ENCODE peak calls at places on chromosomes 3 and 15, in nine cellular contexts. E is posterior cingulate gyrus; J is stimulated activated naive CD8-positive, alpha-beta T cell treated with anti-CD3 and anti-CD28 coated beads, Interleukin-15, Interleukin-2, amounts not matched to agents 100 U/mL and 50 U/mL, for 24 hours; Y is Right ventricle myocardium superior; K is CD8-positive, alpha-beta T cell; Q is activated CD4-positive, alpha-beta T cell treated with anti-CD3 and anti-CD28 coated beads for 48 hours; H is MCF 10A; N is Right ventricle myocardium inferior; U is activated naive CD4-positive, alpha-beta T cell. B is an unnamed sample.

GRCh38 chr3:162641869-162642350 is 1145.3 kb downstream of the OTOL1 start:
- DNase-seq in H (no peak), U (no peak), Q (no peak), N (no peak), J (no peak), K (no peak), E (no peak), Y (no peak), B (no peak)

GRCh38 chr3:14766428-14767244 is 52.1 kb upstream of the FGD5 start:
- DNase-seq in E (no peak), Y (peak; percentile 29), Q (no peak), K (no peak), J (no peak), N (no peak), H (no peak), U (no peak), B (no peak)

GRCh38 chr3:151085889-151086483 is 522 bp downstream of the MED12L start:
- DNase-seq in U (no peak), K (no peak), E (no peak), H (no peak), J (peak; percentile 28), Q (peak; percentile 18), Y (peak; percentile 43), N (no peak), B (no peak)

GRCh38 chr3:25820372-25820771 is 30.5 kb downstream of the OXSM start:
- DNase-seq in Q (no peak), H (peak; percentile 78), K (no peak), J (no peak), E (no peak), Y (no peak), U (no peak), N (no peak), B (no peak)

GRCh38 chr3:169218314-169218983 is 445.1 kb downstream of the MECOM start:
- DNase-seq in N (no peak), H (peak; percentile 58), E (no peak), Y (peak; percentile 43), U (no peak), J (no peak), Q (no peak), K (no peak), B (no peak)

GRCh38 chr15:96463376-96463775 is 132.9 kb downstream of the NR2F2 start:
- DNase-seq in N (no peak), J (no peak), Q (no peak), K (no peak), H (no peak), Y (no peak), E (no peak), U (no peak), B (no peak)

GRCh38 chr3:48747703-48748102 is 30.7 kb upstream of the IP6K2 start:
- DNase-seq in J (no peak), Y (peak; percentile 60), Q (no peak), K (no peak), E (no peak), N (no peak), H (no peak), U (no peak), B (no peak)

GRCh38 chr15:90889313-90889730 is 5.0 kb downstream of the FES start:
- DNase-seq in J (no peak), U (no peak), N (no peak), K (no peak), H (no peak), Q (no peak), Y (no peak), E (no peak), B (no peak)

GRCh38 chr15:28017423-28017924 is 81.6 kb downstream of the OCA2 start:
- DNase-seq in N (no peak), J (no peak), Q (no peak), E (peak; percentile 56), K (no peak), H (no peak), Y (no peak), U (no peak), B (no peak)

GRCh38 chr3:44240061-44240460 is 1.6 kb upstream of the TOPAZ1 start:
- DNase-seq in N (no peak), Q (no peak), H (no peak), K (no peak), U (no peak), J (no peak), Y (no peak), E (no peak), B (no peak)

GRCh38 chr3:196968233-196969000 is at the start of gene PIGZ:
- DNase-seq in U (no peak), J (peak; percentile 59), E (no peak), Q (peak; percentile 50), Y (peak; percentile 69), N (no peak), H (peak; percentile 45), K (no peak), B (no peak)

GRCh38 chr3:73669268-73669667 is 44.5 kb upstream of the PDZRN3 start:
- DNase-seq in Q (no peak), N (no peak), U (no peak), H (no peak), K (no peak), J (no peak), Y (no peak), E (no peak), B (no peak)

GRCh38 chr3:89360155-89360554 is 252.7 kb downstream of the EPHA3 start:
- DNase-seq in H (peak; percentile 32), E (no peak), J (no peak), K (no peak), Q (no peak), U (no peak), Y (no peak), N (no peak), B (no peak)

GRCh38 chr15:50164458-50164857 is 17.5 kb upstream of the SLC27A2 start:
- DNase-seq in J (no peak), K (no peak), E (no peak), Q (no peak), N (no peak), H (no peak), Y (no peak), U (no peak), B (no peak)

GRCh38 chr3:32203854-32204253 is 34.6 kb upstream of the CMTM8 start:
- DNase-seq in H (peak; percentile 24), N (no peak), E (no peak), K (no peak), Y (no peak), J (no peak), U (no peak), Q (no peak), B (no peak)

GRCh38 chr15:80512729-80513670 is 108.8 kb downstream of the ARNT2 start:
- DNase-seq in J (no peak), U (no peak), N (no peak), E (no peak), Q (no peak), Y (no peak), H (peak; percentile 28), K (no peak), B (no peak)

GRCh38 chr15:50247819-50248650 is 17.5 kb downstream of the HDC start:
- DNase-seq in K (no peak), Q (peak; percentile 66), E (no peak), H (no peak), N (no peak), U (no peak), J (peak; percentile 60), Y (peak; percentile 50), B (peak; percentile 2)

GRCh38 chr3:59056706-59057105 is 6.9 kb upstream of the CFAP20DC start:
- DNase-seq in N (no peak), K (no peak), U (no peak), Q (no peak), J (no peak), H (no peak), E (no peak), Y (no peak), B (no peak)

GRCh38 chr15:63833246-63833696 is 477 bp downstream of the HERC1 start:
- DNase-seq in Q (peak; percentile 42), J (peak; percentile 41), N (peak; percentile 76), Y (peak; percentile 59), E (peak; percentile 20), U (no peak), K (peak; percentile 10), H (peak; percentile 33), B (peak; percentile 1)

GRCh38 chr3:149026718-149027117 is 35.4 kb downstream of the GYG1 start:
- DNase-seq in K (no peak), H (no peak), E (no peak), Q (no peak), Y (no peak), U (no peak), J (no peak), N (no peak), B (no peak)

GRCh38 chr3:194741916-194742315 is 56.2 kb downstream of the FAM43A start:
- DNase-seq in H (no peak), N (no peak), J (no peak), Y (no peak), Q (no peak), U (no peak), E (no peak), K (no peak), B (no peak)

GRCh38 chr3:112319516-112320276 is 13.3 kb upstream of the CD200 start:
- DNase-seq in N (no peak), J (no peak), Q (no peak), U (no peak), E (no peak), H (peak; percentile 9), K (no peak), Y (no peak), B (no peak)

GRCh38 chr15:31365655-31366127 is 39.1 kb downstream of the KLF13 start:
- DNase-seq in J (peak; percentile 85), Q (peak; percentile 89), E (peak; percentile 95), N (peak; percentile 98), H (peak; percentile 92), Y (peak; percentile 98), U (peak; percentile 48), K (peak; percentile 59), B (peak; percentile 62)

GRCh38 chr15:87528873-87529272 is 727.7 kb downstream of the NTRK3 start:
- DNase-seq in N (no peak), Q (no peak), K (no peak), Y (no peak), J (no peak), H (no peak), E (no peak), U (no peak), B (no peak)

GRCh38 chr3:12483872-12484197 is 445 bp upstream of the TSEN2 start:
- DNase-seq in E (no peak), U (no peak), K (no peak), H (no peak), J (no peak), N (no peak), Y (peak; percentile 48), Q (no peak), B (no peak)

GRCh38 chr15:29045717-29046116 is 159.9 kb downstream of the APBA2 start:
- DNase-seq in N (no peak), Q (peak; percentile 47), K (no peak), J (no peak), U (no peak), H (no peak), E (no peak), Y (no peak), B (no peak)

GRCh38 chr3:175983369-175983768 is 1124.2 kb downstream of the NAALADL2 start:
- DNase-seq in Y (no peak), U (no peak), Q (no peak), N (no peak), K (no peak), E (no peak), J (no peak), H (no peak), B (no peak)

GRCh38 chr3:187286467-187287059 is 5.0 kb downstream of the MASP1 start:
- DNase-seq in Q (no peak), U (no peak), Y (no peak), J (no peak), E (no peak), H (peak; percentile 74), K (no peak), N (no peak), B (no peak)

GRCh38 chr15:40308844-40309189 is 1.1 kb upstream of the PLCB2 start:
- DNase-seq in K (no peak), E (no peak), U (no peak), Y (peak; percentile 62), H (no peak), J (peak; percentile 37), N (peak; percentile 86), Q (peak; percentile 39), B (no peak)

GRCh38 chr15:100152463-100152862 is 189.3 kb downstream of the ADAMTS17 start:
- DNase-seq in Y (peak; percentile 55), E (peak; percentile 30), H (no peak), U (no peak), N (no peak), J (no peak), Q (no peak), K (no peak), B (no peak)

GRCh38 chr3:11452988-11453847 is 181.0 kb downstream of the ATG7 start:
- DNase-seq in N (no peak), Y (no peak), U (no peak), E (peak; percentile 47), K (no peak), H (peak; percentile 35), Q (no peak), J (no peak), B (no peak)